ENCODE peak calls at places on chromosomes 16 and 17, in seven cellular contexts. D is AG10803; U is HTR-8/SVneo; S is activated naive CD4-positive, alpha-beta T cell; O is H9; P is NCI-H1694 treated with DMSO at 0.1 percent for 48 hours; B is gastrocnemius medialis. Q is an unnamed sample.

GRCh38 chr17:34542700-34543336 is 36.6 kb upstream of the TMEM132E start:
- DNase-seq in D (peak; percentile 8), S (peak; percentile 11), O (peak; percentile 68), B (no peak), P (peak; percentile 8), U (no peak), Q (peak; percentile 81)

GRCh38 chr17:17356149-17356930 is 53.2 kb downstream of the NT5M start:
- DNase-seq in B (peak; percentile 55), U (peak; percentile 97), P (peak; percentile 85), D (peak; percentile 81), S (peak; percentile 36), O (peak; percentile 91), Q (peak; percentile 84)

GRCh38 chr17:9557846-9558245 is 17.8 kb downstream of the STX8 start:
- DNase-seq in B (no peak), S (no peak), O (no peak), D (peak; percentile 21), P (no peak), U (no peak), Q (no peak)

GRCh38 chr17:9788582-9788981 is 2.8 kb downstream of the DHRS7C start:
- DNase-seq in P (no peak), O (no peak), D (no peak), U (no peak), S (no peak), B (no peak), Q (no peak)

GRCh38 chr17:13306310-13306962 is 288.6 kb upstream of the ELAC2 start:
- DNase-seq in S (no peak), B (no peak), U (peak; percentile 60), O (peak; percentile 58), P (no peak), D (peak; percentile 79), Q (no peak)

GRCh38 chr16:19307587-19308241 is 22.2 kb downstream of the CLEC19A start:
- DNase-seq in U (no peak), B (no peak), D (no peak), O (peak; percentile 55), P (no peak), S (no peak), Q (no peak)

GRCh38 chr16:54935411-54936085 is 4.9 kb downstream of the IRX5 start:
- DNase-seq in S (no peak), O (no peak), B (no peak), P (no peak), D (no peak), U (no peak), Q (no peak)

GRCh38 chr17:29710891-29711418 is 88.2 kb upstream of the CORO6 start:
- DNase-seq in O (no peak), B (peak; percentile 30), S (no peak), U (peak; percentile 81), D (peak; percentile 75), P (no peak), Q (no peak)

GRCh38 chr17:47230864-47231263 is 21.7 kb downstream of the MYL4 start:
- DNase-seq in U (no peak), B (no peak), D (no peak), S (no peak), O (no peak), P (no peak), Q (no peak)

GRCh38 chr16:3148256-3149192 is 13.7 kb downstream of the ZNF213 start:
- DNase-seq in D (no peak), B (no peak), P (no peak), O (no peak), U (no peak), S (no peak), Q (no peak)

GRCh38 chr17:2704890-2705248 is 6.7 kb downstream of the CLUH start:
- DNase-seq in B (no peak), D (no peak), P (no peak), S (no peak), O (no peak), U (no peak), Q (no peak)

GRCh38 chr17:64174686-64175456 is 44.9 kb upstream of the ERN1 start:
- DNase-seq in S (no peak), B (peak; percentile 79), P (peak; percentile 81), O (no peak), U (no peak), D (peak; percentile 66), Q (no peak)

GRCh38 chr16:2514333-2515179 is 804 bp downstream of the ATP6V0C start:
- DNase-seq in U (no peak), S (no peak), D (no peak), B (no peak), P (no peak), O (peak; percentile 39), Q (peak; percentile 79)

GRCh38 chr17:39979865-39980401 is 674 bp upstream of the PSMD3 start:
- DNase-seq in U (peak; percentile 52), S (no peak), P (peak; percentile 73), O (peak; percentile 68), B (no peak), D (no peak), Q (no peak)

GRCh38 chr16:87068316-87068715 is 248.9 kb downstream of the C16orf95 start:
- DNase-seq in B (no peak), S (no peak), P (no peak), D (no peak), O (no peak), U (no peak), Q (no peak)

GRCh38 chr16:11698271-11698689 is 30.0 kb downstream of the SNN start:
- DNase-seq in S (no peak), P (no peak), D (no peak), U (no peak), O (no peak), B (no peak), Q (no peak)

GRCh38 chr16:17370233-17371013 is 100.3 kb downstream of the XYLT1 start:
- DNase-seq in O (no peak), U (no peak), B (no peak), P (no peak), D (peak; percentile 49), S (no peak), Q (no peak)

GRCh38 chr17:29603109-29603674 is 10.3 kb downstream of the ANKRD13B start:
- DNase-seq in O (no peak), U (no peak), B (no peak), P (no peak), D (no peak), S (no peak), Q (no peak)

GRCh38 chr16:49350265-49351103 is 23.1 kb upstream of the C16orf78 start:
- DNase-seq in S (peak; percentile 22), O (peak; percentile 73), U (peak; percentile 51), D (peak; percentile 38), P (peak; percentile 17), B (peak; percentile 17), Q (peak; percentile 74)

GRCh38 chr17:32335046-32335445 is 6.9 kb downstream of the C17orf75 start:
- DNase-seq in S (no peak), D (peak; percentile 36), U (no peak), B (no peak), O (no peak), P (no peak), Q (no peak)

GRCh38 chr17:14672830-14673229 is 371.9 kb downstream of the HS3ST3B1 start:
- DNase-seq in O (no peak), S (no peak), U (peak; percentile 27), B (no peak), P (no peak), D (peak; percentile 81), Q (no peak)

GRCh38 chr16:30615358-30616076 is 5.3 kb upstream of the ZNF689 start:
- DNase-seq in U (peak; percentile 61), S (peak; percentile 51), O (peak; percentile 93), B (no peak), D (peak; percentile 11), P (peak; percentile 29), Q (peak; percentile 89)

GRCh38 chr16:85379041-85380001 is 233.8 kb upstream of the GSE1 start:
- DNase-seq in D (no peak), B (no peak), U (no peak), S (no peak), P (no peak), O (no peak), Q (no peak)

GRCh38 chr17:60141111-60142018 is 8.4 kb upstream of the CA4 start:
- DNase-seq in S (no peak), D (peak; percentile 23), B (no peak), P (no peak), U (no peak), O (no peak), Q (no peak)

GRCh38 chr17:55275894-55276804 is 11.4 kb downstream of the HLF start:
- DNase-seq in B (peak; percentile 48), S (no peak), P (no peak), O (no peak), U (no peak), D (no peak), Q (no peak)

GRCh38 chr17:72008236-72008874 is 112.5 kb upstream of the SOX9 start:
- DNase-seq in P (no peak), U (peak; percentile 19), D (no peak), B (no peak), S (no peak), O (no peak), Q (no peak)

GRCh38 chr17:6494239-6494941 is 50.1 kb downstream of the PIMREG start:
- DNase-seq in O (no peak), U (no peak), P (no peak), D (no peak), B (no peak), S (no peak), Q (no peak)

GRCh38 chr17:788551-788950 is 6.4 kb downstream of the MRM3 start:
- DNase-seq in U (no peak), D (no peak), B (no peak), O (no peak), P (no peak), S (no peak), Q (no peak)

GRCh38 chr17:8463089-8463488 is 27.4 kb downstream of the NDEL1 start:
- DNase-seq in O (no peak), U (no peak), D (peak; percentile 95), B (no peak), S (no peak), P (no peak), Q (no peak)

GRCh38 chr16:67025151-67025550 is 3.8 kb upstream of the CBFB start:
- DNase-seq in O (no peak), S (no peak), B (no peak), D (no peak), P (no peak), U (no peak), Q (peak; percentile 31)

GRCh38 chr17:74959826-74960738 is 12.5 kb downstream of the HID1 start:
- DNase-seq in B (no peak), D (peak; percentile 17), O (peak; percentile 34), U (no peak), S (no peak), P (no peak), Q (no peak)

GRCh38 chr17:57750930-57751329 is 5.8 kb upstream of the CCDC182 start:
- DNase-seq in O (no peak), B (no peak), U (no peak), D (no peak), S (no peak), P (no peak), Q (no peak)

GRCh38 chr16:4345439-4346204 is 5.5 kb downstream of the PAM16 start:
- DNase-seq in B (no peak), D (no peak), P (no peak), O (no peak), S (no peak), U (no peak), Q (no peak)